ENCODE peak calls at places on chromosome 11, in five cellular contexts. J is endodermal cell, S is GM23338, X is brain microvascular endothelial cell, A is HL-60. O is an unnamed sample.

GRCh38 chr11:128467610-128468041 is 119.7 kb downstream of the ETS1 start:
- DNase-seq in J (no peak), S (no peak), X (peak), A (no peak), O (peak)

GRCh38 chr11:121595717-121596156 is 143.0 kb upstream of the SORL1-AS1 start:
- DNase-seq in J (no peak), S (no peak), X (peak), A (no peak), O (peak)

GRCh38 chr11:61061081-61061826 is 41.0 kb upstream of the CD5 start:
- DNase-seq in J (peak), S (no peak), X (peak), A (peak), O (peak)

GRCh38 chr11:16120008-16120407 is 236.3 kb downstream of the SOX6 start:
- DNase-seq in J (no peak), S (no peak), X (no peak), A (no peak), O (no peak)

GRCh38 chr11:128421577-128421976 is 165.8 kb downstream of the ETS1 start:
- DNase-seq in J (no peak), S (no peak), X (peak), A (no peak), O (peak)

GRCh38 chr11:119729581-119730346 is 764 bp upstream of the NECTIN1 start:
- DNase-seq in J (peak), S (peak), X (peak), A (no peak), O (peak)

GRCh38 chr11:134640536-134640935 is 228.5 kb upstream of the B3GAT1 start:
- DNase-seq in J (peak), S (no peak), X (no peak), A (no peak), O (no peak)

GRCh38 chr11:61715877-61716276 is 35.7 kb downstream of the DAGLA start:
- DNase-seq in J (no peak), S (no peak), X (no peak), A (no peak), O (no peak)

GRCh38 chr11:587978-588380 is 11.7 kb downstream of the PHRF1 start:
- DNase-seq in J (no peak), S (no peak), X (peak), A (peak), O (peak)

GRCh38 chr11:130423541-130424155 is 4.8 kb downstream of the ADAMTS8 start:
- DNase-seq in J (no peak), S (no peak), X (no peak), A (no peak), O (no peak)

GRCh38 chr11:24234822-24235508 is 261.9 kb upstream of the LUZP2 start:
- DNase-seq in J (no peak), S (peak), X (peak), A (no peak), O (peak)

GRCh38 chr11:125564357-125564756 is 4.9 kb upstream of the EI24 start:
- DNase-seq in J (no peak), S (no peak), X (no peak), A (no peak), O (no peak)

GRCh38 chr11:125343732-125344131 is 152.3 kb downstream of the FEZ1 start:
- DNase-seq in J (peak), S (peak), X (peak), A (no peak), O (peak)

GRCh38 chr11:57800444-57801184 is 39.0 kb downstream of the CTNND1 start:
- DNase-seq in J (peak), S (peak), X (peak), A (peak), O (peak)

GRCh38 chr11:68065841-68066240 is 27.0 kb downstream of the TCIRG1 start:
- DNase-seq in J (no peak), S (no peak), X (no peak), A (no peak), O (no peak)

GRCh38 chr11:110026823-110027626 is 66.2 kb upstream of the ZC3H12C start:
- DNase-seq in J (no peak), S (no peak), X (no peak), A (peak), O (no peak)

GRCh38 chr11:123006860-123007542 is 25.4 kb upstream of the BSX start:
- DNase-seq in J (peak), S (peak), X (no peak), A (no peak), O (no peak)

GRCh38 chr11:27646051-27646818 is 54.0 kb downstream of the BDNF start:
- DNase-seq in J (peak), S (no peak), X (no peak), A (no peak), O (no peak)

GRCh38 chr11:1277936-1278512 is 31.4 kb downstream of the TOLLIP start:
- DNase-seq in J (no peak), S (no peak), X (no peak), A (no peak), O (no peak)

GRCh38 chr11:10927533-10927932 is 69.7 kb upstream of the ZBED5 start:
- DNase-seq in J (no peak), S (no peak), X (no peak), A (no peak), O (no peak)

GRCh38 chr11:10722307-10722706 is 28.7 kb upstream of the CTR9 start:
- DNase-seq in J (no peak), S (no peak), X (no peak), A (no peak), O (no peak)

GRCh38 chr11:93689166-93689734 is 27.8 kb downstream of the CEP295 start:
- DNase-seq in J (no peak), S (no peak), X (no peak), A (no peak), O (no peak)

GRCh38 chr11:108592591-108593213 is 866 bp downstream of the EXPH5 start:
- DNase-seq in J (peak), S (peak), X (no peak), A (no peak), O (no peak)

GRCh38 chr11:28049338-28050216 is 58.4 kb downstream of the KIF18A start:
- DNase-seq in J (no peak), S (no peak), X (peak), A (no peak), O (peak)

GRCh38 chr11:8087756-8088155 is 6.7 kb downstream of the TUB start:
- DNase-seq in J (no peak), S (no peak), X (no peak), A (no peak), O (no peak)

GRCh38 chr11:118907051-118907748 is 18.5 kb downstream of the BCL9L start:
- DNase-seq in J (peak), S (peak), X (no peak), A (no peak), O (peak)

GRCh38 chr11:116215471-116216113 is 557.2 kb downstream of the BUD13 start:
- DNase-seq in J (peak), S (peak), X (no peak), A (no peak), O (no peak)
- TF ChIP-seq CTCF in J (peak), S (peak), X (peak), A (no peak), O (no peak)

GRCh38 chr11:71251159-71251721 is 1.1 kb downstream of the SHANK2 start:
- DNase-seq in J (no peak), S (peak), X (no peak), A (no peak), O (peak)
- H3K4me3 ChIP-seq in J (peak), S (peak), X (no peak), A (no peak), O (no peak)

DNA sequence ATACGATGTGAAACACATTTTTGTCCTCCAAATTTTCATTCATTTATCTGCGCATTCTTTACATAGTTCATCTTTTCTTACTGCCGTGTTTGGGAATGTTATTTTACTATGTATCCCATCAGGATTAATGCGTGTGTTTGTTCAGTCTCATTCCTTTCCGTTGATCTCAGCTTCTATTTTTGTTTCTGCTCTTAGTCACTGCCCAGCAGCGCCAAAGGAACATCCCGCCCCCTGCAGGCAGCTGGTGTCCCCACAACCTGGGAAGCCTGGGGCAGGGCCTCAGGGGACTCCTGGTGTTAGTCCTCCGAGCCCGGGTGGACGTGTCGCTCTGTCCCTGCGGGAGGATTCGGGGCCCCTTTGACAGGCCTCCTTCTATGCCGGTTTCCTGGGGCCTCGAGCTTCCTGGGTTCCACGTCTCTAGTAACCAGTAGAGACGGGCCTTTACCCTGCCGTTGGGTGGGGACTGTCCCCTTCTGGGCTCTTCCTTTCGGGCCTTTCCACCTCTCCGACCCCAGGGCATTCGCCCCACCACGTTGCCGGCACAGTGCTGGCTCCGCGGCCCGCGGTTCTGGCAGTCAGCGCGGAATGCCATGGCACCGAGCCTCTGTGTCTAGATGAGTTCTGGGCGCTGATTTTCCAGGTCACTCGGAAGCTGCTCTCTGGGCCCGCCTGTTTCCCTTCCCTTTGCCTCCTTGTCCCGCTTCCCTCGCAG is 39.8 kb downstream of the WEE1 start:
- DNase-seq in J (peak), S (peak), X (peak), A (peak), O (peak)
- TF ChIP-seq CTCF in J (peak), S (peak), X (peak), A (peak), O (peak)

GRCh38 chr11:65083134-65083833 is 556 bp downstream of the CDCA5 start:
- DNase-seq in J (no peak), S (peak), X (no peak), A (no peak), O (no peak)

GRCh38 chr11:65083834-65084597 is at the start of the genes CDCA5 and ZFPL1:
- DNase-seq in J (peak), S (peak), X (peak), A (peak), O (peak)

GRCh38 chr11:65086809-65087208 is 2.8 kb downstream of the ZFPL1 start:
- DNase-seq in J (no peak), S (no peak), X (no peak), A (no peak), O (no peak)

GRCh38 chr11:65087216-65087615 is 3.2 kb downstream of the ZFPL1 start:
- DNase-seq in J (no peak), S (no peak), X (no peak), A (no peak), O (no peak)

DNA sequence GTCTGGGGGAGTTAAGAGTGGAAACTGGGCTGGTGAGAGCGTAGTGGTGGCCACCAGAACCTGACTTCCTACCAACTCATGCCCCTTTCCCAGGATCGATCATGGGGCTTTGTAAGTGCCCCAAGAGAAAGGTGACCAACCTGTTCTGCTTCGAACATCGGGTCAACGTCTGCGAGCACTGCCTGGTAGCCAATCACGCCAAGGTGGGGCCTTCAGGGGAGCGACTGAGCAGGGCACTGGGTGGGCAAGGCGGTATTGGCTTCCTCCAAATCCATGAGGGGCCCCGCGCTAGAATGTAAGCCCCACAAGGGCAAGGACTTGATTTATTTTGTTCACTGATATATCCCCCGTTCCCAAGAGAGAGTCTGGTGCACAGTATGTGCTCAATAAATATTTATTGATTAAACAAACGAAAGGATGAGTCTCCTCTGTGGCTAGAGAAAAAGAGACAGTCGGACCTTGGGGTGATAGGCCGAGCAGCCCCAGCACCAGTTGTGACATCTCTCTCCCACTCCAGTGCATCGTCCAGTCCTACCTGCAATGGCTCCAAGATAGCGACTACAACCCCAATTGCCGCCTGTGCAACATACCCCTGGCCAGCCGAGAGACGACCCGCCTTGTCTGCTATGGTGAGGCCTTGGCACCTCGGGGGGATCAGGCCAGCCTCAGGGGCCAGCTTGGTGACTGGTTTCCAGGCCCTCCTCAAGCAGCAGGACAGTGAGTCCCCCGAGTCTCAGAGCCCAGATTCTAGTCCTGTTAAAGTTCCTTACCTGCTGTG is 765 bp downstream of the ZFPL1 start:
- DNase-seq in J (no peak), S (peak), X (no peak), A (no peak), O (no peak)
- H3K4me3 ChIP-seq in J (peak), S (peak), X (peak), A (peak), O (peak)